ENCODE peak calls at places on chromosomes 2 and 18, in five cellular contexts. T, R, Q, W and N are unnamed samples.

GRCh38 chr2:217935901-217936684 is 66.7 kb downstream of the TNS1 start:
- DNase-seq in R (no peak), W (peak), Q (peak), T (no peak), N (no peak)

GRCh38 chr2:113064898-113065297 is 2.9 kb upstream of the IL1F10 start:
- DNase-seq in W (no peak), R (no peak), T (no peak), Q (no peak), N (no peak)

GRCh38 chr2:197092431-197092830 is 165.9 kb upstream of the PGAP1 start:
- DNase-seq in W (no peak), Q (no peak), R (no peak), T (peak), N (no peak)

GRCh38 chr2:84694088-84694622 is 177.9 kb downstream of the DNAH6 start:
- DNase-seq in T (no peak), W (no peak), R (no peak), Q (no peak), N (no peak)

GRCh38 chr2:100799701-100800100 is 20.2 kb upstream of the NPAS2 start:
- DNase-seq in W (no peak), Q (no peak), R (no peak), T (no peak), N (no peak)

GRCh38 chr18:79934311-79935097 is 16.9 kb downstream of the SLC66A2 start:
- DNase-seq in Q (no peak), R (no peak), T (no peak), W (peak), N (peak)

GRCh38 chr2:10303174-10303633 is 500 bp downstream of the HPCAL1 start:
- DNase-seq in T (no peak), R (no peak), W (peak), Q (no peak), N (no peak)

GRCh38 chr2:190637903-190638618 is 10.8 kb upstream of the NAB1 start:
- DNase-seq in Q (no peak), R (no peak), W (peak), T (no peak), N (no peak)

GRCh38 chr18:76613058-76613457 is 118.0 kb upstream of the ZNF516 start:
- DNase-seq in T (no peak), R (no peak), Q (no peak), W (no peak), N (no peak)

GRCh38 chr18:70693196-70693595 is 404.4 kb downstream of the SOCS6 start:
- DNase-seq in T (no peak), R (peak), Q (no peak), W (no peak), N (no peak)

GRCh38 chr2:176124358-176125214 is 2.1 kb downstream of the HOXD9 start:
- DNase-seq in W (no peak), R (no peak), Q (no peak), T (no peak), N (no peak)

GRCh38 chr2:88500691-88501090 is 48.2 kb upstream of the FOXI3 start:
- DNase-seq in R (no peak), Q (peak), W (no peak), T (no peak), N (no peak)

GRCh38 chr2:194176134-194176533 is 1480.9 kb upstream of the SLC39A10 start:
- DNase-seq in W (peak), Q (no peak), R (no peak), T (no peak), N (no peak)

GRCh38 chr2:24075915-24076848 is at the start of gene SF3B6:
- DNase-seq in T (peak), R (peak), W (peak), Q (peak), N (peak)

GRCh38 chr18:52435301-52435700 is 95.3 kb downstream of the DCC start:
- DNase-seq in Q (no peak), R (peak), T (no peak), W (no peak), N (no peak)

GRCh38 chr2:239131521-239131920 is 269.3 kb downstream of the HDAC4 start:
- DNase-seq in R (no peak), T (no peak), W (peak), Q (no peak), N (no peak)

GRCh38 chr18:22324191-22325131 is 93.3 kb downstream of the CTAGE1 start:
- DNase-seq in R (peak), W (peak), T (no peak), Q (peak), N (no peak)

GRCh38 chr2:213067888-213068287 is 83.5 kb downstream of the IKZF2 start:
- DNase-seq in Q (peak), R (no peak), W (no peak), T (no peak), N (no peak)

GRCh38 chr18:57771183-57771582 is 31.9 kb downstream of the ATP8B1 start:
- DNase-seq in R (no peak), Q (peak), T (no peak), W (no peak), N (no peak)

GRCh38 chr2:129480790-129481189 is 498.7 kb upstream of the RAB6C start:
- DNase-seq in R (no peak), W (no peak), T (no peak), Q (no peak), N (no peak)

GRCh38 chr2:234949762-234950434 is 1.9 kb upstream of the SH3BP4 start:
- DNase-seq in T (peak), W (no peak), R (no peak), Q (peak), N (no peak)

GRCh38 chr18:76610933-76611749 is 116.1 kb upstream of the ZNF516 start:
- DNase-seq in T (peak), W (peak), Q (peak), R (no peak), N (no peak)

GRCh38 chr2:196367633-196368032 is 196.3 kb upstream of the STK17B start:
- DNase-seq in R (no peak), T (no peak), Q (no peak), W (no peak), N (no peak)

GRCh38 chr2:33498291-33498956 is 22.0 kb downstream of the RASGRP3 start:
- DNase-seq in R (no peak), Q (no peak), T (no peak), W (no peak), N (no peak)

GRCh38 chr2:46650556-46651001 is 171.2 kb downstream of the TMEM247 start:
- DNase-seq in W (no peak), Q (peak), T (peak), R (peak), N (peak)

GRCh38 chr2:234493117-234493516 is 3.8 kb downstream of the ARL4C start:
- DNase-seq in W (no peak), T (no peak), R (no peak), Q (no peak), N (no peak)

GRCh38 chr18:55322176-55322735 is 265.7 kb downstream of the TCF4 start:
- DNase-seq in Q (peak), T (peak), W (peak), R (peak), N (peak)

GRCh38 chr2:216538538-216538937 is 39.9 kb downstream of the RPL37A start:
- DNase-seq in T (no peak), Q (no peak), W (no peak), R (no peak), N (no peak)

GRCh38 chr2:151347904-151348303 is 9.5 kb upstream of the TNFAIP6 start:
- DNase-seq in Q (no peak), W (no peak), T (no peak), R (no peak), N (no peak)

GRCh38 chr18:59779979-59780378 is 82.8 kb upstream of the CCBE1 start:
- DNase-seq in T (peak), R (no peak), Q (peak), W (no peak), N (no peak)

GRCh38 chr2:10430886-10431622 is 17.1 kb downstream of the ODC1 start:
- DNase-seq in R (no peak), T (no peak), Q (no peak), W (no peak), N (no peak)

GRCh38 chr2:143900006-143900405 is 619.9 kb downstream of the ZEB2 start:
- DNase-seq in T (no peak), Q (no peak), R (no peak), W (no peak), N (no peak)

DNA sequence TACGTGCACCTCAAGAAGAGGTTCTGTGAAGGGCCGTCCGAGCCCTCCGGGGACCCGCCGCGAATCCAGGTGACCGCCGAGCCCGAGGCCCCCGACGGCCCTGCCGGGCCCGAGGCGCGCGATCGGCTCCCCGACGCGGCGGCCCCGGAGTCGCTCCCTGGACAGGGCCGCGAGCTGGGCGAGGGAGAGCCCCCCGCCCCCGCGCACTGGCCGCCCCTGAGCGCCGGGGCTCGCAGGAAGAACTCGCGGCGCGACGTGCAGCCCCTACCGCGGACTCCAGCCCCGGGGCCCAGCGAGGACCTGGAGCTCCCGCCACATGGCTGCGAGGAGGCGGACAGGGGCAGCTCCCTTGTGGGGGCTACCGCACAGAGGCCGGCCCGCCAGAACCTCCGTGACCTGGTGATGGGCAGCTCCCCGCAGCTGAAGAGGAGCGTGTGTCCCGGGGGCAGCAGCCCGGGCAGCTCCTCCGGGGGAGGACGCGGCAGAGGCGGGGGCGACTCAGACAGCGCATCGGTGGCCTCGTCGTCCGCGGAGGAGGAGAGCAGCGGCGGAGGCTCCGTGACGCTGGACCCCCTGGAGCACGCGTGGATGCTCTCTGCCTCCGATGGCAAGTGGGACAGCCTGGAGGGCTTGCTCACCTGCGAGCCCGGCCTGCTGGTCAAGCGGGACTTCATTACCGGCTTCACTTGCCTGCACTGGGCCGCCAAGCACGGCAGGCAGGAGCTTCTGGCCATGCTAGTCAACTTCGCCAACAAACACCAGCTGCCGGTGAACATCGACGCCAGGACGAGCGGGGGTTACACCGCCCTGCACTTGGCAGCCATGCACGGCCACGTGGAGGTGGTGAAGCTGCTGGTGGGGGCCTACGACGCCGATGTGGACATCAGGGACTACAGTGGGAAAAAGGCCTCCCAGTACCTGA is 812 bp downstream of the SOWAHC start:
- DNase-seq in W (peak), T (no peak), R (peak), Q (no peak), N (peak)
- H3K4me3 ChIP-seq in W (peak), T (peak), R (peak), Q (peak), N (peak)

DNA sequence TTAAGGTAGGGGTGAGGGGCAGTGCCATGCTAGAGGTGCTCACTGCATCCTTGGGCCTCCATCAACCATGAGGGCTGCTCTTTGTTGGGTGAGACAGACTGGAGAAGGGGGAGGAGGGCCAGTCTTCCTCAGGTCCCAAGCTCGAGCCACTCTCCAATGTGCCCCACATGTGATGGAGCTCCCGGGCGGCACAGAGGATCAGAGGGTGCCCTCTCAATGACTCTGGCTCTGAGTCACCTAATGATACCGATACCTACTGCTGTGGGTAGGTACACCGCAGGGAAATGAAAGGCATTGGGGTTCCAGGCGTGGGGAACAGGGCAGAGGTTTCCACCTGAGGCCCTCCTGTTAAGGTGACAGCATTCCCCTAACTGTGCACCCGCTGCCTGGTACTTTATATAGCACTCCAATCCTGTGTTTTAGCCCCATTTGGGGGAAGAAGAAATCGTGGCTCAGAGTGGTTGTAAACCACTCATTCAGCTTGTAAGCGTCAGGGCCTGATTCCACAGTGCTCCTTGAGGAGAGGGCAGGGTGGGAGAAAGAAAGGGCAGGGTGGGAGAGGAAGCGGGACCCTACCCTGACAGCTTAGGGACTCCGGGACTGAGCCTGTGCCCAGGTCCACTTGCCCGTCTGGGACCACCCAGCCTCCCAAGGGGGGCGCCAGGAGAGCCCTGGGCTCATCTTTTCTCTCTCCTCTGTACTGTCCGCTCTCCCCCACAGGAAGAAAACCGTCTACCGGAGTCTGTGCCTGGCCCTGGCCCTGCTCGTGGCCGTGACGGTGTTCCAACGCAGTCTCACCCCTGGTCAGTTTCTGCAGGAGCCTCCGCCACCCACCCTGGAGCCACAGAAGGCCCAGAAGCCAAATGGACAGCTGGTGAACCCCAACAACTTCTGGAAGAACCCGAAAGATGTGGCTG is 1.8 kb downstream of the B3GNT7 start:
- DNase-seq in T (no peak), Q (no peak), W (no peak), R (no peak), N (no peak)
- H3K4me3 ChIP-seq in T (no peak), Q (no peak), W (no peak), R (no peak), N (no peak)

GRCh38 chr2:137411556-137411955 is 552.7 kb upstream of the HNMT start:
- DNase-seq in Q (no peak), T (no peak), W (no peak), R (no peak), N (peak)
- H3K4me3 ChIP-seq in Q (no peak), T (no peak), W (no peak), R (no peak), N (no peak)

GRCh38 chr2:47782557-47783490 is at the start of gene MSH6:
- DNase-seq in W (peak), T (peak), Q (peak), R (peak), N (peak)

GRCh38 chr2:47779416-47779790 is 3.5 kb upstream of the MSH6 start:
- DNase-seq in T (no peak), R (no peak), Q (no peak), W (no peak), N (no peak)

GRCh38 chr2:47783491-47784330 is 766 bp downstream of the MSH6 start:
- DNase-seq in R (peak), T (no peak), Q (peak), W (peak), N (peak)

GRCh38 chr2:47785986-47786385 is 3.0 kb downstream of the MSH6 start:
- DNase-seq in R (no peak), W (no peak), T (no peak), Q (no peak), N (no peak)

GRCh38 chr2:47784349-47784851 is 1.5 kb downstream of the MSH6 start:
- DNase-seq in T (no peak), Q (no peak), R (no peak), W (no peak), N (no peak)
- H3K4me3 ChIP-seq in T (peak), Q (peak), R (peak), W (peak), N (peak)

GRCh38 chr18:63346471-63347183 is 20.4 kb downstream of the KDSR start:
- DNase-seq in Q (peak), R (no peak), T (no peak), W (no peak), N (no peak)
- H3K4me3 ChIP-seq in Q (no peak), R (no peak), T (no peak), W (no peak), N (no peak)

GRCh38 chr18:69518989-69519388 is 118.3 kb downstream of the DOK6 start:
- DNase-seq in T (no peak), R (no peak), W (no peak), Q (no peak), N (no peak)
- H3K4me3 ChIP-seq in T (no peak), R (no peak), W (no peak), Q (no peak), N (no peak)